ENCODE peak calls at places on chromosome 5, in seven cellular contexts. G is adrenal gland, F is heart right ventricle, V is tibial artery, N is Panc1, P is thoracic aorta, Z is neuronal stem cell. E is an unnamed sample.
A peak's percentile ranks its signal among the peaks of the same experiment; 100 is the strongest.

GRCh38 chr5:149442563-149443182 is 63.6 kb upstream of the IL17B start:
- DNase-seq in Z (peak; percentile 56), N (peak; percentile 68), G (peak; percentile 92), V (peak; percentile 86), P (no peak), F (peak; percentile 90), E (peak; percentile 91)

GRCh38 chr5:148912714-148913398 is 86.4 kb downstream of the ADRB2 start:
- DNase-seq in Z (peak; percentile 70), G (no peak), F (no peak), N (peak; percentile 78), P (no peak), V (no peak), E (no peak)

GRCh38 chr5:14557203-14557725 is 24.3 kb upstream of the OTULINL start:
- DNase-seq in Z (no peak), G (no peak), V (no peak), N (no peak), F (no peak), P (no peak), E (no peak)

GRCh38 chr5:80078921-80079320 is 43.8 kb downstream of the THBS4 start:
- DNase-seq in P (no peak), N (no peak), V (no peak), Z (no peak), F (no peak), G (no peak), E (no peak)

GRCh38 chr5:168710706-168711105 is 131.5 kb upstream of the PANK3 start:
- DNase-seq in F (no peak), Z (no peak), V (no peak), N (no peak), P (no peak), G (no peak), E (no peak)

GRCh38 chr5:34459908-34460307 is 196.2 kb upstream of the RAI14 start:
- DNase-seq in N (no peak), G (no peak), P (no peak), F (no peak), Z (no peak), V (no peak), E (no peak)

GRCh38 chr5:68362331-68362730 is 146.8 kb downstream of the PIK3R1 start:
- DNase-seq in P (no peak), G (no peak), Z (no peak), F (no peak), V (no peak), N (no peak), E (no peak)

GRCh38 chr5:66442951-66443445 is 153.2 kb upstream of the MAST4 start:
- DNase-seq in F (no peak), V (peak; percentile 66), Z (no peak), P (no peak), G (peak; percentile 92), N (no peak), E (no peak)

GRCh38 chr5:138068742-138069375 is 15.0 kb upstream of the WNT8A start:
- DNase-seq in P (peak; percentile 35), V (peak; percentile 80), Z (no peak), G (peak; percentile 91), F (peak; percentile 74), N (peak; percentile 63), E (peak; percentile 65)

GRCh38 chr5:177489119-177489716 is 8.2 kb downstream of the PDLIM7 start:
- DNase-seq in P (no peak), Z (no peak), F (no peak), N (no peak), V (no peak), G (no peak), E (no peak)

DNA sequence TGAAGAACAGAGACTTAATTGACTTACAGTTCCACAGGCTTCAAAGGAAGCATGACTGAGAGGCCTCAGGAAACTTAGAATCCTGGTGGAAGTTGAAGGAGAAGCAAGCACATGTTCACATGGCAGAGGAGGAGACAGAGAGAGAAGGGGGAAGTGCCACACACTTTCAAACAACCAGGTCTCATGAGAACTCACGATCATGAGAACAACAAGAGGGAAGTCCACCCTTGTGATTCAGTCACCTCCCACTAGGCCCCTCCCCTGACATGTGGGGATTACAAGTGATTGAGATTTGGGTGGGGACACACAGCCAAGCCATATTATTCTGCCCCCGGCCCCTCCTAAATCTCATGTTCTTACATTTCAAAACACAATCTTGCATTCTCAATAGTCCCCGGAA is 19.5 kb downstream of the NR3C1 start:
- DNase-seq in N (no peak), F (no peak), P (no peak), Z (no peak), G (no peak), V (no peak), E (no peak)
- H3K9me3 ChIP-seq in N (peaks cover 4% of the 10 kb centered on the region), F (no peaks in the 10 kb centered on the region), P (peaks cover 7% of the 10 kb centered on the region), Z (peaks cover 6% of the 10 kb centered on the region), G (peaks cover 24% of the 10 kb centered on the region), V (no peaks in the 10 kb centered on the region), E (peaks cover 5% of the 10 kb centered on the region)

GRCh38 chr5:55180016-55180415 is 7.0 kb upstream of the CDC20B start:
- DNase-seq in G (no peak), P (no peak), F (no peak), Z (no peak), N (no peak), V (no peak), E (no peak)
- H3K27me3 ChIP-seq in G (peaks cover 55% of the 10 kb centered on the region), P (peaks cover 30% of the 10 kb centered on the region), F (peaks cover 47% of the 10 kb centered on the region), Z (peaks cover 75% of the 10 kb centered on the region), N (no peaks in the 10 kb centered on the region), V (peaks cover 70% of the 10 kb centered on the region), E (peaks cover 59% of the 10 kb centered on the region)

GRCh38 chr5:9063615-9064245 is 482.1 kb downstream of the SEMA5A start:
- DNase-seq in N (no peak), P (no peak), F (no peak), G (no peak), Z (no peak), V (no peak), E (no peak)
- H3K9me3 ChIP-seq in N (no peaks in the 10 kb centered on the region), P (no peaks in the 10 kb centered on the region), F (no peaks in the 10 kb centered on the region), G (no peaks in the 10 kb centered on the region), Z (no peaks in the 10 kb centered on the region), V (no peaks in the 10 kb centered on the region), E (no peaks in the 10 kb centered on the region)

GRCh38 chr5:180644129-180644824 is 5.1 kb downstream of the FLT4 start:
- DNase-seq in F (no peak), P (no peak), G (peak; percentile 6), V (no peak), N (no peak), Z (no peak), E (no peak)
- H3K27me3 ChIP-seq in F (peaks cover 30% of the 10 kb centered on the region), P (no peaks in the 10 kb centered on the region), G (peaks cover 11% of the 10 kb centered on the region), V (peaks cover 52% of the 10 kb centered on the region), N (no peaks in the 10 kb centered on the region), Z (peaks cover 80% of the 10 kb centered on the region), E (no peaks in the 10 kb centered on the region)

GRCh38 chr5:2276101-2276500 is 393.4 kb upstream of the IRX4 start:
- DNase-seq in F (no peak), V (no peak), P (no peak), G (no peak), Z (no peak), N (no peak), E (no peak)
- H3K9me3 ChIP-seq in F (no peaks in the 10 kb centered on the region), V (no peaks in the 10 kb centered on the region), P (no peaks in the 10 kb centered on the region), G (no peaks in the 10 kb centered on the region), Z (no peaks in the 10 kb centered on the region), N (no peaks in the 10 kb centered on the region), E (no peaks in the 10 kb centered on the region)